ENCODE peak calls at places on chromosomes 4 and X, in seven cellular contexts. T, F, R, Z, P, L and H are unnamed samples.

GRCh38 chrX:31656013-31656412 is 584.2 kb upstream of the FTHL17 start:
- DNase-seq in T (no peak), F (no peak), R (no peak), Z (no peak), P (no peak), L (no peak), H (no peak)

GRCh38 chr4:27048350-27049100 is 187.9 kb downstream of the STIM2 start:
- DNase-seq in T (no peak), F (no peak), R (no peak), Z (peak), P (no peak), L (peak), H (peak)

GRCh38 chr4:7469023-7469422 is 34.3 kb upstream of the PSAPL1 start:
- DNase-seq in T (no peak), F (no peak), R (no peak), Z (no peak), P (no peak), L (no peak), H (no peak)

GRCh38 chr4:77358315-77358928 is 201.4 kb downstream of the CCNG2 start:
- DNase-seq in T (no peak), F (no peak), R (no peak), Z (peak), P (peak), L (peak), H (peak)

GRCh38 chr4:108834787-108835384 is 72.0 kb upstream of the ETNPPL start:
- DNase-seq in T (no peak), F (no peak), R (no peak), Z (peak), P (no peak), L (peak), H (no peak)

GRCh38 chr4:16411691-16412090 is 185.4 kb upstream of the TAPT1 start:
- DNase-seq in T (no peak), F (no peak), R (no peak), Z (no peak), P (no peak), L (no peak), H (no peak)

GRCh38 chr4:125728568-125728967 is 413.8 kb downstream of the FAT4 start:
- DNase-seq in T (no peak), F (no peak), R (no peak), Z (no peak), P (no peak), L (no peak), H (no peak)

GRCh38 chrX:87813566-87813965 is 296.0 kb downstream of the KLHL4 start:
- DNase-seq in T (no peak), F (no peak), R (no peak), Z (no peak), P (no peak), L (no peak), H (no peak)

GRCh38 chrX:44247468-44247867 is 96.0 kb downstream of the EFHC2 start:
- DNase-seq in T (no peak), F (no peak), R (no peak), Z (no peak), P (no peak), L (no peak), H (no peak)

GRCh38 chr4:10033191-10033881 is 12.0 kb upstream of the SLC2A9 start:
- DNase-seq in T (peak), F (no peak), R (no peak), Z (no peak), P (no peak), L (no peak), H (no peak)

GRCh38 chrX:87710580-87710979 is 193.0 kb downstream of the KLHL4 start:
- DNase-seq in T (no peak), F (no peak), R (no peak), Z (no peak), P (no peak), L (no peak), H (no peak)

GRCh38 chr4:112031712-112032328 is 113.4 kb upstream of the FAM241A start:
- DNase-seq in T (no peak), F (peak), R (no peak), Z (peak), P (peak), L (peak), H (no peak)

GRCh38 chrX:15973299-15973698 is 118.7 kb upstream of the AP1S2 start:
- DNase-seq in T (no peak), F (no peak), R (no peak), Z (peak), P (peak), L (peak), H (no peak)

GRCh38 chrX:103477496-103477895 is 41.8 kb downstream of the RAB40A start:
- DNase-seq in T (no peak), F (no peak), R (no peak), Z (no peak), P (no peak), L (no peak), H (no peak)